ENCODE peak calls at places on chromosomes 4 and X, in six cellular contexts. I is MCF 10A; S is T-helper 1 cell; J is CD4-positive, alpha-beta T cell; Y is uterus; G is activated CD8-positive, alpha-beta T cell treated with anti-CD3 and anti-CD28 coated beads, Interleukin-2, amount 10 ng/mL, durations not matched to agents 7 days and 5 days. W is an unnamed sample.

GRCh38 chrX:131792789-131793462 is 230.2 kb upstream of the STK26 start:
- DNase-seq in S (peak; percentile 90), G (no peak), Y (peak; percentile 89), J (no peak), I (peak; percentile 94), W (no peak)

GRCh38 chr4:186688150-186688943 is 35.3 kb downstream of the FAT1 start:
- DNase-seq in J (no peak), Y (no peak), S (no peak), I (no peak), G (no peak), W (no peak)

GRCh38 chr4:125191252-125191651 is 123.5 kb upstream of the FAT4 start:
- DNase-seq in Y (no peak), S (no peak), I (no peak), G (no peak), J (no peak), W (no peak)

GRCh38 chrX:136146614-136147319 is 566 bp upstream of the FHL1 start:
- DNase-seq in G (peak; percentile 26), J (peak; percentile 35), Y (peak; percentile 39), I (peak; percentile 3), S (peak; percentile 22), W (peak; percentile 86)

GRCh38 chr4:87525636-87526035 is 3.5 kb downstream of the SPARCL1 start:
- DNase-seq in Y (peak; percentile 43), J (no peak), G (no peak), I (peak; percentile 29), S (no peak), W (no peak)

GRCh38 chrX:1181131-1181530 is 31.3 kb downstream of the CRLF2 start:
- DNase-seq in S (no peak), G (peak; percentile 13), J (no peak), Y (no peak), I (no peak), W (peak; percentile 23)

GRCh38 chr4:83022724-83023427 is 12.1 kb upstream of the COPS4 start:
- DNase-seq in G (no peak), Y (no peak), J (no peak), I (peak; percentile 9), S (no peak), W (no peak)

GRCh38 chr4:174107749-174108354 is 175.6 kb downstream of the FBXO8 start:
- DNase-seq in Y (no peak), G (no peak), J (no peak), I (no peak), S (no peak), W (no peak)

GRCh38 chrX:136627381-136627780 is 20.6 kb upstream of the CD40LG start:
- DNase-seq in Y (no peak), G (peak; percentile 56), J (no peak), I (no peak), S (peak; percentile 54), W (no peak)

GRCh38 chr4:16032871-16033505 is 50.8 kb downstream of the PROM1 start:
- DNase-seq in Y (no peak), J (no peak), G (no peak), I (no peak), S (no peak), W (no peak)

GRCh38 chr4:1072830-1073446 is 40.4 kb downstream of the RNF212 start:
- DNase-seq in J (peak; percentile 52), Y (peak; percentile 53), G (peak; percentile 71), S (peak; percentile 52), I (peak; percentile 77), W (no peak)

GRCh38 chrX:318068-318738 is 393 bp downstream of the GTPBP6 start:
- DNase-seq in J (peak; percentile 92), G (peak; percentile 100), Y (peak; percentile 96), S (peak; percentile 98), I (peak; percentile 99), W (peak; percentile 98)